ENCODE peak calls at places on chromosomes 1 and 21, in four cellular contexts. N, Z, W and V are unnamed samples.

GRCh38 chr1:107141491-107142369 is 891 bp downstream of the NTNG1 start:
- DNase-seq in Z (peak; percentile 15), N (peak; percentile 87), W (peak; percentile 25), V (peak; percentile 64)

GRCh38 chr1:47689894-47690293 is 252.1 kb downstream of the FOXD2 start:
- DNase-seq in N (no peak), W (no peak), Z (no peak), V (no peak)

GRCh38 chr1:60850084-60850483 is 232.3 kb upstream of the NFIA start:
- DNase-seq in W (no peak), N (no peak), Z (no peak), V (no peak)

GRCh38 chr1:48859429-48859828 is 82.7 kb upstream of the BEND5 start:
- DNase-seq in W (no peak), Z (no peak), N (peak; percentile 58), V (no peak)

GRCh38 chr1:109891930-109892329 is 18.7 kb upstream of the CSF1 start:
- DNase-seq in Z (no peak), N (no peak), W (no peak), V (no peak)

GRCh38 chr1:236023926-236024565 is 40.8 kb downstream of the NID1 start:
- DNase-seq in W (no peak), Z (no peak), N (no peak), V (no peak)

GRCh38 chr1:232978091-232978634 is 27.8 kb downstream of the NTPCR start:
- DNase-seq in Z (no peak), W (no peak), N (no peak), V (peak; percentile 40)

GRCh38 chr1:81834921-81835698 is 34.4 kb downstream of the ADGRL2 start:
- DNase-seq in N (peak; percentile 26), Z (no peak), W (no peak), V (no peak)

GRCh38 chr1:156795787-156796186 is 20.9 kb downstream of the SH2D2A start:
- DNase-seq in Z (no peak), N (peak; percentile 64), W (no peak), V (no peak)

GRCh38 chr1:28036431-28036830 is 52.0 kb downstream of the EYA3 start:
- DNase-seq in N (no peak), W (no peak), Z (no peak), V (no peak)

GRCh38 chr21:40841524-40842196 is 5.3 kb downstream of the DSCAM start:
- DNase-seq in Z (peak; percentile 7), N (peak; percentile 30), W (peak; percentile 72), V (peak; percentile 88)

GRCh38 chr1:61808968-61809367 is 66.7 kb downstream of the PATJ start:
- DNase-seq in Z (no peak), N (peak; percentile 32), W (no peak), V (peak; percentile 48)

GRCh38 chr1:225769687-225770086 is 7.9 kb upstream of the SRP9 start:
- DNase-seq in W (no peak), N (no peak), Z (no peak), V (no peak)

GRCh38 chr1:162179121-162179520 is 109.6 kb downstream of the NOS1AP start:
- DNase-seq in N (no peak), W (no peak), Z (no peak), V (no peak)

GRCh38 chr1:160081261-160081936 is at the start of gene KCNJ9:
- DNase-seq in W (peak; percentile 91), N (no peak), Z (no peak), V (peak; percentile 20)

DNA sequence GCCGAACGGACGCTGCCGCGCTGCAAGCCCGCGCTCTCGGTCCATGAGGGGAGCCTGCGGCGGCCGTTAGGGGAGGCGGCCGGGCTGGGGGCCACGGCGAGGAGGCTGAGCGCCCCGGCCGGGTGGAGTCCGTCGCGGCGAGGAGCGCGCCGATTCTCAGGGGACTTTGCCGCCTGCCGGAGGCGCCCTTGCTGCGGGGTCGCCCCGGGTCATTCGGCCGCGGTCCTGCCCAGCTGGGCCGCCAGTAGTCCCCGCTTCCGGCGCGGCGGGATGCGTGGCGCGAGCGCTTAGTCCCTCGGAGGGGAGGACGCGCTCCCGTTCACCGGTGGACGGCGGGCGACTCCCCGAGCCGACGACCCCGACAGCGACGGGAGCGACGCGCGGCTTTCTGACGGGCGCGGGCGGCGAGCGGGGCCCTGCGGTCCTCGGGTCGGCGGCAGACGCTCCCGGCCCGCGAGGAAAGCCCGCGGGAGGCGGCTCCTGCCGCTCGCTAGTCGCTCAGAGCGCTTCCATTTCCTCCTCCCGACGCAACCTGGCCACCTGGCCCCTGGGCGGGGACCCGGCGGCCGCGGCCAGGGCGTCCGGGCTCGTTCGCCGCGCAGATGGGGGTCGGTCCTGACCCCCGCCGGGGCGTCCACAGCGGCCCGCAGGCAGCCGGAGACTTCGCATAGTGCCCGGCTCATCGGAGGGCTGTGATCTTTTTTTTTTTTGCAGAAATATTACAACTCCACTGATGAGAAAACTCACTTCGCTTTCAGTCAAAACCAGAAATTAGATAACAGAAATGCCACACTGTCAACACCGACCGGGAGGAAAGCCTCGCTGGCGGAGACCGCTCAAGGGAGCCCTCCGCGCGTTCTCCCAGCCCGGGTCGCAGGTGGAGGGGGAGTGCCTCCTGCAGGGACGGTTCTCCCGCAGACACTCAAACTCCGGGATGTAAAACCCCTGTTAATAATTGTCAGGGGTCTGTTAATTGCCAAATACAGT is 640 bp upstream of the ZBTB21 start:
- DNase-seq in N (peak; percentile 8), W (no peak), Z (no peak), V (peak; percentile 13)
- TF ChIP-seq CTCF in N (peak; percentile 3), W (no peak), Z (no peak), V (no peak)

DNA sequence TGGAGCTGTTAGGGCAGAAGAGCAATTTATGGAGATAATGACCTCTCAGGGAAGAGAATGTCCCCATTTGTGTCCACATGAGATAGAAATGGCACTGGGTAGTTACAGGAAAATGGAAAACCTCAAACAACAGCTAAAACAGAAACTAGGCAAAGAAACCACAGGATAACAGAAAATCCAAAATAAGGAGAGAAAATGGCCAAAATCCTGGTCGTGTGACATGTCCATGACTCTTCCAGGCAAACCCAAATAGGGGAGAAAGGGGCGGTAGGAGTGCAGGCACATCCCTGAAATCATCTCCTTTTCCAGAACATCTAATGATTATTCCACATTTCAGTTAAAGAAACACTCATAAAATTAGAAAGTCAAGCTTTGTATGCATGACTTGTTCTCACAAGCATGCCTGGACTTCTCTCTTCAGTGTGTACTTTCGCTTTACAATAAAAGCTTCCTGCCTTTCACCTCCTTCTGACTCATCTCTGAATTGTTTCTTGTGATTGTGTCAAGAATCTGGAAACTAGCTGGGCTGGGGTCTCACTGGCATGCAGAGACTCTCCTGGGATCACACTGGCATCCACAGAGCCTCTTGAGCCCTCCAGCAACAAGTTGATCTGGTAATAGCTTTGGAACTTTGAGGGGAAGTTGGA is 171.4 kb upstream of the ZP4 start:
- DNase-seq in N (peak; percentile 75), W (no peak), Z (no peak), V (no peak)
- H3K4me3 ChIP-seq in N (no peak overlapping the region), W (no peak overlapping the region), Z (no peak overlapping the region), V (no peak overlapping the region)

DNA sequence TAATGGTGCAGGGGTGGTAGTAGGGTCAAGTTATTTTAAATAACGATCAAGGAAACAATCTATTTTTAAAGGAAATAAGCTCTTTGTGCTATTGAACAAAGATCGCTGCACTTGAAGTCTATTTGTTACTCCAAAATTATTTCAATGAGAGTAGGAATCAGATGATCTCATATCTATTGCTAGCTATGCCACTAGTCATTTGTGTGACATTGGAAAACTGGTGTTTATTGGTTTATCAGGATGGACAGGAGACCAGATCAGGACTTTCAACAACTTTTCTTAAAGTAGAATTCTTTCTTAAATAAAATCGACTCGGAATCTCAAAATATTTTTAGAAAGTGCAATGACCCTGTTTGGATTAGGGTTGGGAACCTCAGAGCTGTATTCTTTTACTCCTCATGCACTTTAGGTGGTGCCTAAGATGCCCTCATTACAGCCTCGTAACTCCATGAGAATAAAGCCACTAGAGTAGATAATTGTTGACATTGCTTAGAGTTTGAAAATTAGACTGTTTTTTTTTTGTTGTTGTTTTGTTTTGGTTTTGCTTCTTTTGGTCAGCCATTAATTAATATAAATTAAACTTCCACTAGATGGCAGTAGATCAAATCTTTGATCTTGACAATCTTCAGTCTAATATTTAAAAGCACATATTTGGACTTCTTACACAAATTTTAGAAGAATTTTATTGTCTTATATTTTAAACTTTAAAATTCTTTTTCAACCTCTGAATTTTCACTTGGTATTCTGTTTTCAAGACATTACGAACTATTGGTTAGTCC is 352.4 kb downstream of the USP25 start:
- DNase-seq in Z (no peak), N (peak; percentile 56), W (no peak), V (peak; percentile 59)
- TF ChIP-seq CTCF in Z (peak; percentile 61), N (peak; percentile 9), W (peak; percentile 67), V (peak; percentile 17)

GRCh38 chr1:210330279-210330866 is 1.7 kb downstream of the HHAT start:
- DNase-seq in N (peak; percentile 41), Z (no peak), W (no peak), V (peak; percentile 64)

GRCh38 chr1:210328746-210329488 is at the start of gene HHAT:
- DNase-seq in W (peak; percentile 76), Z (peak; percentile 86), N (peak; percentile 78), V (peak; percentile 87)

GRCh38 chr1:210332719-210333398 is 4.2 kb downstream of the HHAT start:
- DNase-seq in N (peak; percentile 53), W (no peak), Z (no peak), V (no peak)

GRCh38 chr1:210335001-210335400 is 6.3 kb downstream of the HHAT start:
- DNase-seq in Z (no peak), N (no peak), W (no peak), V (no peak)

GRCh38 chr1:210332233-210332632 is 3.5 kb downstream of the HHAT start:
- DNase-seq in Z (no peak), N (no peak), W (no peak), V (no peak)
- H3K4me3 ChIP-seq in Z (no peak overlapping the region), N (no peak overlapping the region), W (no peak overlapping the region), V (no peak overlapping the region)

DNA sequence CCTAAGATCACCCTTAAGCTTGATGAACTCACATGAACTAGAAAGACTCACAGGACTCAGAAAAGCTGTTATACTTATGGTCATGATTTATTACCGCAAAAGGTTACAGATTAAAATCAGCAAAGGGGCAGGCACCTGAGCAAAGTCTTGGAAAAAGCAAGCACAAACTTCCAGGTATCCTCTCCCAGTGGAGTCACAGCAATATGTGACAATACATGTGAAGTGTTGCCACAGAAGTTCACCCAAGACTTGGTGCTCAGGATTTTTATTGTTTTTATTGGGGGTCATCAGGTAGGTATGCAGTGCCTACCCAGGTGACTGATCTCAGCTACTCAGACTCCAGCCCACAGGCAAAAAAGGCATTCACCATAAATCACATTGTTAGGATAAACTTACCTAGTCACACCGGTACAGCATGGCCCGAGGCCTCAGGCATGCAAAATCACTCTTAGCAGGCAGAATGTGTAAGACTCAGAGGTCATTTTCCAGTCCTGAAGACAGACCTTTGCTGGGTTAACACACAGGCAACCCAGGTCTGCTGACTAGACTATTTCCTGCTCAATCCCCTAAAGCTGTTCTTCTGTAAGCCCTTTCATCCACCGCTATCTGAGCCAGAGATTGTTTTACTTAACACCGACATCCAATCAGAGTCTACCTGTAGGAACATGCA is 55.6 kb downstream of the SSX2IP start:
- DNase-seq in W (no peak), Z (peak; percentile 81), N (no peak), V (peak; percentile 9)
- TF ChIP-seq CTCF in W (no peak), Z (no peak), N (no peak), V (no peak)